ENCODE peak calls at places on chromosomes 5 and 9, in eight cellular contexts. X, J, W, H, D, Q, E and G are unnamed samples.

GRCh38 chr9:130523921-130524320 is 55.5 kb upstream of the FUBP3 start:
- DNase-seq in X (no peak), J (no peak), W (no peak), H (no peak), D (no peak), Q (no peak), E (no peak), G (no peak)

GRCh38 chr9:69898714-69899209 is 78.1 kb downstream of the CFAP95 start:
- DNase-seq in X (peak; percentile 85), J (peak; percentile 64), W (peak; percentile 79), H (no peak), D (peak; percentile 72), Q (peak; percentile 92), E (peak; percentile 96), G (no peak)

GRCh38 chr9:133786371-133786753 is 48.2 kb upstream of the SARDH start:
- DNase-seq in X (no peak), J (no peak), W (no peak), H (no peak), D (no peak), Q (no peak), E (no peak), G (no peak)

GRCh38 chr5:31864015-31864414 is 225.1 kb downstream of the PDZD2 start:
- DNase-seq in X (no peak), J (no peak), W (no peak), H (no peak), D (no peak), Q (no peak), E (no peak), G (no peak)

GRCh38 chr5:43191740-43192557 is at the start of gene NIM1K:
- DNase-seq in X (no peak), J (peak; percentile 58), W (no peak), H (peak; percentile 68), D (peak; percentile 36), Q (peak; percentile 27), E (peak; percentile 14), G (peak; percentile 69)

GRCh38 chr5:8234179-8234578 is 365.2 kb downstream of the MTRR start:
- DNase-seq in X (no peak), J (no peak), W (no peak), H (no peak), D (no peak), Q (no peak), E (no peak), G (no peak)

GRCh38 chr5:112907166-112907611 is 14.8 kb downstream of the REEP5 start:
- DNase-seq in X (no peak), J (no peak), W (no peak), H (no peak), D (no peak), Q (no peak), E (no peak), G (no peak)

GRCh38 chr5:56152437-56152836 is 80.7 kb downstream of the ANKRD55 start:
- DNase-seq in X (no peak), J (peak; percentile 33), W (no peak), H (no peak), D (no peak), Q (no peak), E (no peak), G (no peak)

GRCh38 chr9:109450346-109450745 is 47.8 kb downstream of the PTPN3 start:
- DNase-seq in X (no peak), J (no peak), W (no peak), H (no peak), D (no peak), Q (peak; percentile 12), E (peak; percentile 10), G (no peak)

GRCh38 chr9:109452761-109453160 is 45.3 kb downstream of the PTPN3 start:
- DNase-seq in X (no peak), J (no peak), W (peak; percentile 45), H (no peak), D (peak; percentile 37), Q (peak; percentile 71), E (peak; percentile 84), G (no peak)

GRCh38 chr9:109449036-109449798 is 48.9 kb downstream of the PTPN3 start:
- DNase-seq in X (no peak), J (no peak), W (no peak), H (no peak), D (no peak), Q (no peak), E (no peak), G (no peak)

GRCh38 chr9:109453210-109453842 is 44.8 kb downstream of the PTPN3 start:
- DNase-seq in X (no peak), J (no peak), W (peak; percentile 63), H (no peak), D (peak; percentile 4), Q (peak; percentile 81), E (peak; percentile 58), G (no peak)

DNA sequence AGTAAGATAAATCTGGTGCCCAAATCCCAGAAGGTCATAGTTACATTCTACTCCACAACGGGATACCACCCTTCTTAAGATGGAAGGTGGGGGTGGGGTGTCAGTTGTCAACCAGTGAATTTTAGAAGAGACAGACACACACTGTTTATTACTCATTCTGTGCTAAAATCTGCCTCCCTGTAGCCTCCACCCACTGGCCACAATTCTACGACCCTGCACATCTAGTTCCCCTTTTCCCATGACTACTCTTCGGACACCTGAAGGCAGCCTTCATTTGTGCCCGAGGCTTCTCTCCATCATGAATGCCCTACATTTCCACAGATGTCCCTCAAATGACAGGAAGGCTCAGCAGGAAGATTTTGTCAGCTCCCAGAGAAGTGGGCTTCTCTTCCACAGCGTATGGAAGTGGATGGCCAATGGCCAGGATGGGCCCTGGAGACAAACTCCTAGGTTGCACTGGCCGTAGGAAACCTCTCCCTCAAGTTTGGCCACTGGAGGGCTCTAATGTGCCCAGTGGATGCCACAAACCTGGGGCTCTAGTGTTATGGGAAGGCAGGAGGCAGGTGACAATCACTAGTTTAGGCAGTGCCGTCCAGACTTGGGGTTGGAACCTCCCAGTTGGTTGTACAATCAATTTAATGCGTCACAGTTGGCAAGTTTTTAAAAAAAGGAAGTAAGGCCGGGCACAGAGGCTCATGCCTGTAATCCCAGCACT is 46.6 kb downstream of the PTPN3 start:
- DNase-seq in X (no peak), J (peak; percentile 16), W (no peak), H (no peak), D (no peak), Q (no peak), E (no peak), G (no peak)
- TF ChIP-seq CTCF in X (peak; percentile 36), J (peak; percentile 50), W (peak; percentile 20), H (no peak), D (no peak), Q (no peak), E (peak; percentile 11), G (no peak)

DNA sequence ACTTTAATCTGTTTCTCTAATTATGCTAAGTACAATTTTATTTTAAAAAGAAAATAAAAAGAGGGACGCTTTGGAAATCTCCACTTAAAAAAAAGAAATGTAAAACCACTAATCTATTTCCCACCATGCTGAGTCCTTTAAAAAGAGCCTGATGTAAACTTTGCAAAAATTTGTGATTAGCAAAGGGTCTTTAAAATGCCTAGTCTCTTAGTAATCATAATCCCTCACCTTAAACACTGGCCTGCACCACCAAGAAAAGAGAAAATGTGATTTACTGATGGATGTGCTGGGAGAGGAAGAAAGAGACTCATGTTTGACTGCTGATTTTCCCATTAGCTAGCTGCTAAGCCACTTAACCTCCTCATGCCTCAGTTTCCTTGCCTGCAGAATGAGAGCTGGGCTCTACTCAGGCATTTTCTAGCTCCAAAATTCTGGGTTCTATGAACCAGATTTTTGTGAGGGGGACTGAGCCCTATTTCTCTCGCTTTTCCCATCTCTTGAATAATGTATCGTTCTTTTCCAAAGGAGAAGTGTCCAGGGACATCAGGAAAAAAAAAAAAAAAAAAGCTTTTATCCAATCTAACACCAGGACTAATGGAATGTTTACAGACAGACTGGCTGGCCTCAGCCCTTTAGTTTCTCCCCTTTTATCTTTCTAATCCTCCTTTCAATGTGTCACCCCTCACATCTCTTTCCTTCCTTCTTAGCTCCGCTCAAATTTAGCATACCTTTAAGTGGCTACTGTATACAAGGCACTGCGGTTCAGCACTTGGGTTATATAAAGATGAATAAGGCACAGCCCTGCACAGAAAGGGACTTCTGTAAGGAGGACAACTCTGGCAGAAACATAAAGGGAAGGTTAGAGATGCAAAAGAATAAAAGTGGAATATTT is 312.4 kb downstream of the ARL15 start:
- DNase-seq in X (no peak), J (no peak), W (no peak), H (no peak), D (no peak), Q (no peak), E (no peak), G (no peak)
- TF ChIP-seq CTCF in X (no peak), J (no peak), W (no peak), H (no peak), D (no peak), Q (no peak), E (no peak), G (no peak)

GRCh38 chr5:151199581-151200185 is 24.2 kb downstream of the CCDC69 start:
- DNase-seq in X (no peak), J (no peak), W (no peak), H (no peak), D (no peak), Q (no peak), E (no peak), G (no peak)

GRCh38 chr5:151202381-151203139 is 21.3 kb downstream of the CCDC69 start:
- DNase-seq in X (peak; percentile 71), J (no peak), W (peak; percentile 68), H (no peak), D (peak; percentile 78), Q (peak; percentile 71), E (peak; percentile 94), G (no peak)

GRCh38 chr5:151205411-151205810 is 18.5 kb downstream of the CCDC69 start:
- DNase-seq in X (no peak), J (no peak), W (no peak), H (no peak), D (no peak), Q (no peak), E (no peak), G (no peak)

GRCh38 chr5:151200913-151201445 is 22.9 kb downstream of the CCDC69 start:
- DNase-seq in X (no peak), J (no peak), W (no peak), H (no peak), D (no peak), Q (no peak), E (no peak), G (no peak)

DNA sequence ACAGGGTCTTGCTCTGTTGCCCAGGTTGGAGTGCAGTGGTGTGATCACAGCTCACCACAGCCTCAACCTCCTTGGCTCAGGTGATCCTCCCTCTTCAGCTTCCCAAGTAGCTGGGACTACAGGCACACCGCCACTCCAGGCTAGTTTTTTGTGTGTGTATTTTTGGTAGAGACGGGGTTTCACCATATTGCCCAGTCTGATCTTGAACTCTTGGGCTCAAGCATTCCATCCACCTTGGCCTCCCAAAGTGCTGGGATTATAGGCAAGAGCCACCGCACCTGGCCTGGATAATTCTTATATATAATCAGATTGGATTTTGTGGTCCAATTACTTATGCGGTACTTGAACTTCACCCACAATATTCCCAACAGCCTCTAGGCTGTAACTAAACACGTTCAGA is 19.8 kb downstream of the CCDC69 start:
- DNase-seq in X (no peak), J (no peak), W (no peak), H (no peak), D (no peak), Q (no peak), E (no peak), G (no peak)
- TF ChIP-seq CTCF in X (no peak), J (no peak), W (no peak), H (no peak), D (no peak), Q (no peak), E (no peak), G (no peak)

DNA sequence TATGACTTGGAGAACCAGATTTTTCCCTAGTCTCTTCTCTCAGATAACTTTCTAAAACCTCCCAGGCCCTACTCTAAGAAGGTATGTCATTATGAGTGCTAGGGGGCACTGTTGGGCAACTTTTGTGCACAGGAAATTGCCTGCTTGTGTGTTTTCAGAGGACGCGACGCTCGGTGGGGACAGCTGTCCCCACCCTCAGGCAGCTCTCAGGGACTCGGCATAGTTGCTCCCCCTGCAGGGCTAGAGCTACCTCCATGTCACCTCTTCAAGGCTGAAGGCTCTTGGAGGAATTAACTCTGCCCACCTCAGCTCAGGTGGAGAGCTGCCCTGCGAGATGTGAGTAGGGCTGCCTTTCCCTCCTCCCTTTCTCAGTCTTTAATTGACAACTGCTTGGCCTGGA is 10.2 kb upstream of the TIFAB start:
- DNase-seq in X (peak; percentile 90), J (peak; percentile 87), W (no peak), H (no peak), D (peak; percentile 42), Q (peak; percentile 42), E (peak; percentile 60), G (peak; percentile 70)
- TF ChIP-seq CTCF in X (peak; percentile 82), J (peak; percentile 65), W (peak; percentile 79), H (peak; percentile 37), D (peak; percentile 58), Q (peak; percentile 51), E (peak; percentile 47), G (no peak)